ENCODE peak calls at places on chromosomes 13 and 19, in nine cellular contexts. N, Y, C, T, U, Q, L, I and O are unnamed samples.

GRCh38 chr19:29596885-29597525 is 9.1 kb upstream of the POP4 start:
- DNase-seq in N (no peak), Y (no peak), C (no peak), T (no peak), U (no peak), Q (no peak), L (no peak), I (peak), O (no peak)

GRCh38 chr19:8001995-8002849 is 3.2 kb downstream of the ELAVL1 start:
- DNase-seq in N (peak), Y (peak), C (peak), T (peak), U (peak), Q (peak), L (peak), I (peak), O (peak)

GRCh38 chr13:67014399-67014798 is 215.7 kb downstream of the PCDH9 start:
- DNase-seq in N (no peak), Y (no peak), C (no peak), T (no peak), U (no peak), Q (no peak), L (no peak), I (no peak), O (no peak)

GRCh38 chr19:12092065-12092867 is 27.7 kb downstream of the ZNF844 start:
- DNase-seq in N (peak), Y (peak), C (peak), T (peak), U (peak), Q (no peak), L (peak), I (no peak), O (peak)

GRCh38 chr19:19444694-19445155 is 39.2 kb downstream of the GATAD2A start:
- DNase-seq in N (peak), Y (no peak), C (no peak), T (no peak), U (no peak), Q (no peak), L (no peak), I (no peak), O (no peak)

GRCh38 chr13:40026174-40026585 is 370.7 kb downstream of the COG6 start:
- DNase-seq in N (peak), Y (no peak), C (no peak), T (no peak), U (peak), Q (no peak), L (no peak), I (no peak), O (no peak)

GRCh38 chr19:27846944-27847343 is 1366.0 kb downstream of the UQCRFS1 start:
- DNase-seq in N (no peak), Y (no peak), C (no peak), T (no peak), U (no peak), Q (no peak), L (no peak), I (no peak), O (no peak)

GRCh38 chr19:57664269-57665127 is 4.2 kb upstream of the ZSCAN4 start:
- DNase-seq in N (no peak), Y (no peak), C (no peak), T (no peak), U (no peak), Q (peak), L (peak), I (peak), O (peak)

GRCh38 chr19:11145147-11145924 is 10.2 kb downstream of the SPC24 start:
- DNase-seq in N (no peak), Y (no peak), C (no peak), T (no peak), U (no peak), Q (no peak), L (no peak), I (no peak), O (no peak)

GRCh38 chr19:17703823-17704463 is 15.3 kb upstream of the MAP1S start:
- DNase-seq in N (peak), Y (peak), C (peak), T (no peak), U (peak), Q (peak), L (no peak), I (no peak), O (peak)

GRCh38 chr13:113646376-113646775 is 11.6 kb downstream of the ATP4B start:
- DNase-seq in N (no peak), Y (no peak), C (no peak), T (no peak), U (no peak), Q (no peak), L (peak), I (no peak), O (no peak)

GRCh38 chr19:54448037-54448773 is 794 bp upstream of the LENG8 start:
- DNase-seq in N (peak), Y (no peak), C (peak), T (no peak), U (peak), Q (peak), L (no peak), I (peak), O (peak)

GRCh38 chr13:108060111-108060510 is 155.2 kb downstream of the LIG4 start:
- DNase-seq in N (no peak), Y (no peak), C (no peak), T (no peak), U (no peak), Q (no peak), L (no peak), I (no peak), O (peak)

GRCh38 chr19:32914879-32915278 is 45.3 kb upstream of the SLC7A9 start:
- DNase-seq in N (no peak), Y (no peak), C (no peak), T (no peak), U (no peak), Q (no peak), L (no peak), I (no peak), O (no peak)

GRCh38 chr13:112058519-112058873 is 8.5 kb upstream of the SOX1 start:
- DNase-seq in N (no peak), Y (no peak), C (no peak), T (no peak), U (no peak), Q (no peak), L (no peak), I (no peak), O (peak)

GRCh38 chr19:38247126-38247525 is 9.0 kb downstream of the PPP1R14A start:
- DNase-seq in N (no peak), Y (no peak), C (no peak), T (no peak), U (no peak), Q (no peak), L (no peak), I (no peak), O (no peak)

GRCh38 chr19:29923653-29924052 is 18.4 kb upstream of the URI1 start:
- DNase-seq in N (no peak), Y (no peak), C (no peak), T (no peak), U (no peak), Q (no peak), L (no peak), I (no peak), O (no peak)